ENCODE peak calls at places on chromosomes 4 and X, in eight cellular contexts. G is A549, Q is testis, Y is stomach, J is uterus, V is right lobe of liver, M is IMR-90, S is body of pancreas. A is an unnamed sample. For H3K4me1, the result is how much of the 10 kb centered on the place peaks cover.

GRCh38 chr4:2837110-2837903 is 6.3 kb upstream of the ADD1 start:
- DNase-seq in G (no peak), Q (peak), Y (peak), J (no peak), V (peak), M (no peak), S (no peak), A (peak)

GRCh38 chrX:70196961-70197805 is 19.9 kb downstream of the DGAT2L6 start:
- DNase-seq in G (peak), Q (peak), Y (peak), J (peak), V (no peak), M (peak), S (peak), A (peak)

GRCh38 chr4:152460488-152460887 is 75.4 kb downstream of the FBXW7 start:
- DNase-seq in G (no peak), Q (no peak), Y (no peak), J (no peak), V (no peak), M (peak), S (no peak), A (no peak)

GRCh38 chr4:88583643-88584470 is 8.4 kb upstream of the HERC3 start:
- DNase-seq in G (no peak), Q (no peak), Y (no peak), J (no peak), V (no peak), M (no peak), S (no peak), A (no peak)

GRCh38 chrX:37347420-37347819 is 1.7 kb upstream of the PRRG1 start:
- DNase-seq in G (no peak), Q (no peak), Y (no peak), J (no peak), V (no peak), M (peak), S (no peak), A (peak)

GRCh38 chr4:40233227-40233626 is 36.4 kb downstream of the RHOH start:
- DNase-seq in G (no peak), Q (no peak), Y (no peak), J (no peak), V (no peak), M (no peak), S (no peak), A (no peak)

GRCh38 chr4:75844151-75844662 is 58.0 kb downstream of the PPEF2 start:
- DNase-seq in G (peak), Q (peak), Y (no peak), J (peak), V (no peak), M (peak), S (no peak), A (no peak)

GRCh38 chr4:17347445-17347844 is 164.4 kb downstream of the QDPR start:
- DNase-seq in G (peak), Q (no peak), Y (no peak), J (no peak), V (no peak), M (peak), S (no peak), A (peak)

GRCh38 chr4:9898596-9899345 is 117.3 kb downstream of the DRD5 start:
- DNase-seq in G (peak), Q (peak), Y (peak), J (no peak), V (no peak), M (peak), S (peak), A (peak)

GRCh38 chrX:150889131-150889530 is 9.3 kb downstream of the CD99L2 start:
- DNase-seq in G (no peak), Q (no peak), Y (no peak), J (no peak), V (no peak), M (no peak), S (no peak), A (no peak)

GRCh38 chr4:101304916-101305315 is 42.4 kb downstream of the PPP3CA start:
- DNase-seq in G (no peak), Q (no peak), Y (no peak), J (no peak), V (no peak), M (peak), S (no peak), A (no peak)

GRCh38 chrX:44267116-44267515 is 76.4 kb downstream of the EFHC2 start:
- DNase-seq in G (no peak), Q (no peak), Y (no peak), J (no peak), V (no peak), M (no peak), S (no peak), A (no peak)

GRCh38 chr4:81031389-81032173 is 1.1 kb downstream of the BMP3 start:
- DNase-seq in G (no peak), Q (peak), Y (no peak), J (no peak), V (no peak), M (no peak), S (no peak), A (no peak)

GRCh38 chrX:118717703-118718391 is 9.6 kb upstream of the IL13RA1 start:
- DNase-seq in G (no peak), Q (no peak), Y (no peak), J (no peak), V (no peak), M (no peak), S (no peak), A (no peak)

GRCh38 chrX:84729809-84730208 is 227.6 kb upstream of the HDX start:
- DNase-seq in G (peak), Q (peak), Y (no peak), J (no peak), V (no peak), M (peak), S (peak), A (no peak)

GRCh38 chr4:175970734-175971133 is 94.9 kb upstream of the WDR17 start:
- DNase-seq in G (no peak), Q (no peak), Y (no peak), J (no peak), V (no peak), M (no peak), S (no peak), A (no peak)

GRCh38 chrX:71128166-71128833 is 9.9 kb downstream of the MED12 start:
- DNase-seq in G (no peak), Q (peak), Y (no peak), J (no peak), V (no peak), M (peak), S (no peak), A (no peak)

GRCh38 chrX:103839404-103839803 is 7.3 kb upstream of the RAB9B start:
- DNase-seq in G (no peak), Q (no peak), Y (no peak), J (no peak), V (no peak), M (no peak), S (no peak), A (no peak)

GRCh38 chr4:147194107-147194506 is 248.4 kb upstream of the TTC29 start:
- DNase-seq in G (no peak), Q (peak), Y (no peak), J (no peak), V (no peak), M (no peak), S (no peak), A (peak)

GRCh38 chr4:87034527-87034926 is 99.7 kb downstream of the AFF1 start:
- DNase-seq in G (no peak), Q (no peak), Y (no peak), J (no peak), V (no peak), M (no peak), S (no peak), A (no peak)

GRCh38 chr4:115609631-115610030 is 496.2 kb upstream of the NDST4 start:
- DNase-seq in G (no peak), Q (no peak), Y (no peak), J (no peak), V (no peak), M (no peak), S (no peak), A (no peak)

GRCh38 chr4:10623862-10624261 is 60.7 kb downstream of the CLNK start:
- DNase-seq in G (no peak), Q (no peak), Y (no peak), J (no peak), V (no peak), M (no peak), S (no peak), A (no peak)

GRCh38 chr4:76550966-76551780 is 116.1 kb downstream of the SHROOM3 start:
- DNase-seq in G (no peak), Q (no peak), Y (no peak), J (no peak), V (no peak), M (peak), S (no peak), A (no peak)

GRCh38 chrX:84199688-84200087 is 11.7 kb upstream of the RPS6KA6 start:
- DNase-seq in G (no peak), Q (no peak), Y (no peak), J (no peak), V (no peak), M (no peak), S (no peak), A (no peak)

GRCh38 chr4:186949847-186950246 is 226.2 kb upstream of the FAT1 start:
- DNase-seq in G (no peak), Q (no peak), Y (no peak), J (no peak), V (no peak), M (no peak), S (peak), A (no peak)

GRCh38 chr4:51842167-51842553 is 793 bp upstream of the DCUN1D4 start:
- DNase-seq in G (no peak), Q (peak), Y (no peak), J (peak), V (peak), M (peak), S (no peak), A (no peak)

GRCh38 chr4:141177171-141177570 is 43.5 kb upstream of the ZNF330 start:
- DNase-seq in G (no peak), Q (no peak), Y (no peak), J (no peak), V (no peak), M (no peak), S (peak), A (no peak)

GRCh38 chrX:12141511-12141910 is 3.2 kb downstream of the FRMPD4 start:
- DNase-seq in G (no peak), Q (no peak), Y (no peak), J (no peak), V (no peak), M (no peak), S (no peak), A (no peak)

GRCh38 chr4:99863-100262 is 24.4 kb upstream of the ZNF718 start:
- DNase-seq in G (no peak), Q (no peak), Y (no peak), J (no peak), V (no peak), M (no peak), S (no peak), A (no peak)

GRCh38 chrX:10189317-10190268 is 32.8 kb downstream of the CLCN4 start:
- DNase-seq in G (peak), Q (peak), Y (peak), J (peak), V (peak), M (peak), S (peak), A (peak)

GRCh38 chr4:158778712-158779111 is 9.9 kb downstream of the FNIP2 start:
- DNase-seq in G (no peak), Q (no peak), Y (peak), J (no peak), V (no peak), M (no peak), S (no peak), A (no peak)

GRCh38 chr4:92634891-92635290 is 331.1 kb downstream of the GRID2 start:
- DNase-seq in G (no peak), Q (no peak), Y (no peak), J (no peak), V (no peak), M (no peak), S (no peak), A (peak)

GRCh38 chrX:40434947-40435346 is 145.8 kb upstream of the ATP6AP2 start:
- DNase-seq in G (no peak), Q (peak), Y (no peak), J (no peak), V (no peak), M (peak), S (no peak), A (peak)

GRCh38 chr4:10180927-10181744 is 64.5 kb upstream of the WDR1 start:
- DNase-seq in G (no peak), Q (no peak), Y (no peak), J (no peak), V (no peak), M (peak), S (no peak), A (no peak)

GRCh38 chr4:183391204-183391603 is 53.2 kb upstream of the CDKN2AIP start:
- DNase-seq in G (no peak), Q (no peak), Y (no peak), J (no peak), V (no peak), M (no peak), S (no peak), A (no peak)

GRCh38 chrX:22634751-22635150 is 362.0 kb downstream of the CBLL2 start:
- DNase-seq in G (no peak), Q (no peak), Y (no peak), J (no peak), V (no peak), M (peak), S (no peak), A (no peak)

GRCh38 chrX:7019555-7019954 is 128.0 kb upstream of the STS start:
- DNase-seq in G (no peak), Q (no peak), Y (no peak), J (no peak), V (no peak), M (no peak), S (no peak), A (no peak)

GRCh38 chr4:180960758-180961401 is 1282.3 kb upstream of the TENM3 start:
- DNase-seq in G (no peak), Q (no peak), Y (no peak), J (no peak), V (no peak), M (no peak), S (no peak), A (no peak)

GRCh38 chr4:124389591-124389990 is 322.9 kb downstream of the ANKRD50 start:
- DNase-seq in G (no peak), Q (no peak), Y (no peak), J (no peak), V (no peak), M (peak), S (no peak), A (no peak)

GRCh38 chr4:31111794-31112193 is 391.6 kb downstream of the PCDH7 start:
- DNase-seq in G (no peak), Q (no peak), Y (no peak), J (no peak), V (no peak), M (no peak), S (no peak), A (no peak)

DNA sequence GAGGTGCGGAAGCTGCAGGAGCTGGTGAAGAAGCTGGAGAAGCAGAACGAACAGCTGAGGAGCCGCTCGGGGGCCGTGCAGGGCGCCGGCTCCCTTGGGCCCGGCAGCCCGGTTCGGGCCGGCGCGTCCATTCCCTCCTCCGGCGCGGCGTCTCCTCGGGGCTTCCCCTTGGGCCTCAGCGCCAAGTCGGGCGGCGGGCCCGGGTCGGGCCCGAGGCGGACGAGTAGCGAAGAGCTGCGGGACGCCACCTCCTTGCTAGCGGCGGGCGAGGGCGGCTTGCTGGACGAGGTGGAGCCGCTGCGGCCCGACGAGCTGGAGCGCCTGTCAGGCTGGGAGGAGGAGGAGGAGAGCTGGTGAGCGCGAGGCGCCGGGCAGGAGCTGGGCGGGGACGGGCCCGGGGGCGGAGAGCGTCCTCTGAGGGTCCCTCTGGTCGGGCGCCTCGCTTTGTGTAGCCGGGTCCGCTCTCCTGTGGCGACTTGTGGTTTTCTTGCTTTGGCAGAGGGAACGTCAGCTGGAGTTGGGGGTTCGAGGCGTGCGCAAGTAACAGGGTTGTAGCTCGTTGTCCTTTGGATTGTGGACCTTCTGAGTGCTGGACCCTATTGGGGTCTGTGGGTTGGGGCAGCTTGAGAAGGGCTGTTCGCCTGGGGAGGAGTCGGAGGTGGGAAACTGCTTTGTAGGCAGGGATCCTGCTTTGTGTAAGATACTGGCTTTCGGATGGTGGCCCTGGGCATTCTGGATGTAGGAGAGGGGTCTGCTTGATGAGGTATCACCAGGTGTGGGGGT is 638 bp downstream of the SLAIN2 start:
- DNase-seq in G (no peak), Q (peak), Y (peak), J (peak), V (peak), M (peak), S (peak), A (peak)
- TF ChIP-seq POLR2A in G (peak), Q (no peak), Y (no peak), J (no peak), V (no peak), M (peak), S (no peak), A (no peak)

GRCh38 chr4:8643441-8643840 is 50.9 kb downstream of the CPZ start:
- DNase-seq in G (no peak), Q (no peak), Y (peak), J (no peak), V (no peak), M (no peak), S (no peak), A (no peak)

GRCh38 chr4:8642651-8643321 is 50.2 kb downstream of the CPZ start:
- DNase-seq in G (no peak), Q (no peak), Y (no peak), J (no peak), V (peak), M (no peak), S (no peak), A (no peak)

GRCh38 chr4:8640816-8641215 is 48.3 kb downstream of the CPZ start:
- DNase-seq in G (no peak), Q (no peak), Y (no peak), J (no peak), V (no peak), M (no peak), S (no peak), A (no peak)

GRCh38 chr4:8641256-8641655 is 48.7 kb downstream of the CPZ start:
- DNase-seq in G (no peak), Q (no peak), Y (no peak), J (no peak), V (peak), M (no peak), S (no peak), A (no peak)

DNA sequence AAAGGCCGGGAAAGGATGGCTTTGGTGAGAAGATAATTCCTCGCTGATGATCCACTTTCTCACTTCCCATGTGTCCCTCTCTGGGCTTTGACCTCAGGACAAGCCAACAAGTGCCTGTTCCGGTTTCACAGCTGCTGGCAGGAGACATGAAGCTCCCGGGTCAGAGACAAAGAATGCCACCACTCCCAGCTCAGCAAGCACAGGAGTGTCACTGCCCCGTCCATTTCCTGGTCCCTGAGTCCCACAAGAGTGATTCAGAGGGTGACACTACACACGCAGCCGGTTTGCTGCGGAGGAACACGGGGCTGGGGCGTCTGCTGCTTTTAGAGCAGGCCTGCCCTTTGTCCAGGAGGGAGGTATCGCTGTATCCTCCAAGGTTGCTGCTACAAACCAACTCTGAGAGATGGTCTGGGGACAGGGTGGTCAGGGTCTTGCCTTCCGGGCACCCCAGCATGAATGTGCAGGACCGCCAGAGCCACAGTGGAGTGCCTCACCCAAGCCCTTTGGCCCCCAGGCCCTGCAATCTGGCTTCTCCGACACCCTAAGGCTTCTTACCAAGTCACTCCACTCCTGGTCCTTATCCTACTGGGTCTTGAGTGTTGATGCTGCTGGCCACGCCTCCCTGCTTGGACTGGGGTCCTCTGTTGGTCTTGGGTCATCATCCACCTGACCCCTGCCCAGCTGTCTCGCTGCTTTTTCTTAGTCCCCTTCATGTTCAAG is 49.5 kb downstream of the CPZ start:
- DNase-seq in G (no peak), Q (no peak), Y (no peak), J (no peak), V (peak), M (no peak), S (no peak), A (no peak)
- H3K4me1 ChIP-seq in G (under half), Q (under half), Y (under half), J (under half), V (under half), M (under half), S (under half), A (under half)

GRCh38 chrX:1802912-1803311 is 188.1 kb downstream of the ASMT start:
- DNase-seq in G (no peak), Q (no peak), Y (no peak), J (no peak), V (no peak), M (no peak), S (no peak), A (no peak)
- H3K4me3 ChIP-seq in G (no peak), Q (no peak), Y (no peak), J (no peak), V (no peak), M (no peak), S (no peak), A (no peak)

GRCh38 chr4:7715251-7716014 is 224.2 kb downstream of the AFAP1 start:
- DNase-seq in G (no peak), Q (no peak), Y (no peak), J (no peak), V (no peak), M (no peak), S (no peak), A (no peak)
- TF ChIP-seq POLR2A in G (no peak), Q (no peak), Y (no peak), J (no peak), V (no peak), M (no peak), S (no peak), A (no peak)

DNA sequence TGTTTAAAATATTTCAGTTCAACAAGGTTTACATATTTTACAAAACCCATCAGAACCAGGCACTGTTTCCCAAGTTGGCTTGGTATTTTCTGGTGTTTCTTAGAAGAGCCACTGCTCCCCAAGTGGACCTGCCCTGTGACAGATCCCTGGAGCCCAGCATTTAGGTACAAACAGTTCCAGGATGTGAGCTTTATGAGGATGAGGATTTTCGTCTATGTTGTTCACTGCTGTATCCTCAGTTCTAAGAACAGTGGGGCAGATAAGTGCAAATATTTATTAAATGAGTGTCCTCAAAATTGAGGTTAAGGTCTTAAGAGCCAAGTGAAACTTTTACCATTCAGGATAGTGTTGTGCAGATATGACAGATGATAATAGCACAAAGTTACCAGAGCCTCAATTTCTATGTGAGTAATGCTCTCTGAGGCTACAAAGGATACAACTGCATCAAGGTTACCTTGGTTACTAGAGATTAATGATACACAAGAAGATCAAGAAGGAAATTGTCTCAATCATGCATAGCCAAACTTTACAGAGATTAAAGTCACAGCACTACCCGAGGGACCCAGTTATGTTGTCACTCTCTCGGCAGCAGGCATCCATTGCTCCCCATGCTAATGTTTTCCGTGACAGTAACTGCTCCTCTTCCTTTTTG is 37.5 kb downstream of the ANXA3 start:
- DNase-seq in G (no peak), Q (no peak), Y (no peak), J (no peak), V (no peak), M (no peak), S (no peak), A (no peak)
- H3K4me1 ChIP-seq in G (under half), Q (under half), Y (under half), J (under half), V (under half), M (under half), S (under half), A (under half)

GRCh38 chrX:94743478-94743877 is 1069.5 kb downstream of the FAM133A start:
- DNase-seq in G (no peak), Q (no peak), Y (no peak), J (no peak), V (no peak), M (no peak), S (no peak), A (no peak)

GRCh38 chrX:94744786-94745185 is 1070.8 kb downstream of the FAM133A start:
- DNase-seq in G (no peak), Q (no peak), Y (no peak), J (no peak), V (no peak), M (no peak), S (no peak), A (no peak)

GRCh38 chrX:94742772-94743171 is 1068.8 kb downstream of the FAM133A start:
- DNase-seq in G (no peak), Q (no peak), Y (no peak), J (no peak), V (no peak), M (no peak), S (no peak), A (no peak)
- H3K4me3 ChIP-seq in G (no peak), Q (no peak), Y (no peak), J (no peak), V (no peak), M (no peak), S (no peak), A (no peak)